ENCODE peak calls at places on chromosomes 2 and 18, in four cellular contexts. S is PC-3, O is colonic mucosa, H is left ventricle myocardium inferior. C is an unnamed sample.
A peak's percentile ranks its signal among the peaks of the same experiment; 100 is the strongest.

GRCh38 chr2:134399096-134399495 is 145.2 kb downstream of the MGAT5 start:
- DNase-seq in H (no peak), S (no peak), O (no peak), C (no peak)

GRCh38 chr18:58657081-58657480 is 14.2 kb upstream of the MALT1 start:
- DNase-seq in H (no peak), O (no peak), S (no peak), C (no peak)

GRCh38 chr2:74764429-74765272 is 69.3 kb upstream of the HK2 start:
- DNase-seq in O (no peak), H (no peak), S (no peak), C (no peak)

GRCh38 chr18:59909289-59910036 is 9.7 kb downstream of the PMAIP1 start:
- DNase-seq in S (no peak), O (no peak), H (no peak), C (peak; percentile 47)

GRCh38 chr2:130837175-130837810 is 579 bp downstream of the ARHGEF4 start:
- DNase-seq in O (no peak), S (no peak), H (no peak), C (no peak)

GRCh38 chr2:69616755-69617154 is 26.8 kb downstream of the AAK1 start:
- DNase-seq in S (peak; percentile 63), H (no peak), O (no peak), C (peak; percentile 50)

GRCh38 chr18:2994603-2995432 is 18.1 kb downstream of the LPIN2 start:
- DNase-seq in H (no peak), S (no peak), O (no peak), C (no peak)

GRCh38 chr18:47881752-47882455 is 48.6 kb downstream of the SMAD2 start:
- DNase-seq in O (no peak), H (no peak), S (peak; percentile 67), C (peak; percentile 60)

GRCh38 chr2:204199357-204199756 is 262.8 kb downstream of the ICOS start:
- DNase-seq in O (no peak), H (no peak), S (no peak), C (peak; percentile 54)

GRCh38 chr2:237459226-237459625 is 27.8 kb upstream of the MLPH start:
- DNase-seq in S (no peak), O (no peak), H (no peak), C (no peak)

GRCh38 chr2:219286436-219287115 is 7.4 kb downstream of the DNAJB2 start:
- DNase-seq in H (no peak), S (no peak), O (no peak), C (peak; percentile 82)

GRCh38 chr2:238857929-238858328 is 10.0 kb downstream of the TWIST2 start:
- DNase-seq in S (no peak), H (no peak), O (no peak), C (no peak)

GRCh38 chr2:240933966-240934700 is 28.0 kb downstream of the CROCC2 start:
- DNase-seq in S (no peak), O (peak; percentile 17), H (peak; percentile 10), C (no peak)

GRCh38 chr18:55442561-55442960 is 145.4 kb downstream of the TCF4 start:
- DNase-seq in S (no peak), H (no peak), O (no peak), C (no peak)

GRCh38 chr2:1717129-1717528 is 27.2 kb downstream of the PXDN start:
- DNase-seq in S (peak; percentile 97), O (no peak), H (no peak), C (peak; percentile 93)

GRCh38 chr2:122516775-122517174 is 761.3 kb downstream of the TSN start:
- DNase-seq in H (no peak), O (no peak), S (no peak), C (peak; percentile 28)

GRCh38 chr2:29260151-29260772 is 145.0 kb downstream of the CLIP4 start:
- DNase-seq in S (peak; percentile 71), O (no peak), H (no peak), C (peak; percentile 45)
- H3K4me3 ChIP-seq in S (peak overlapping the region; percentile 2), O (no peak overlapping the region), H (no peak overlapping the region), C (no peak overlapping the region)

GRCh38 chr2:33060405-33060804 is 113.7 kb downstream of the LTBP1 start:
- DNase-seq in S (no peak), O (no peak), H (no peak), C (no peak)
- H3K4me3 ChIP-seq in S (no peak overlapping the region), O (no peak overlapping the region), H (peak overlapping the region; percentile 49), C (no peak overlapping the region)

DNA sequence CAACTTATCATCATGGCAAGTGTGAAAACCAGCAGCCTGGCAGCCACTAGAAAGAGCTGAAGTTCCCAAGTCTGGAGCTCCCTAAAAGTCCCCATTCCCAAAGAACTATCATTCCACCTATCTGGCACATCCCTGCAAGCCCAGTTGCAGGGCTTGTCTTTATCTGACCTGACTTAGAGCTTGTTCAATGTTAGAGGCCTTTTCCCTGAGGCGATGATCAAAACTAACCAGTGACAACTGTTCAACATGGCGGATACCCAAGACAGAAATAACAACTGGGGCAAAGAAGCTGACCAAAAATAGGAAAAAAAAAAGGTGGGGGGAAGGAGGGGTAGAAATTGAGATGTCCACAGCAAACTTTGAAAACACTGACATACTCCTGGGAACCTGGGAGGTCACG is 24.5 kb upstream of the RNU4ATAC start:
- DNase-seq in S (no peak), H (no peak), O (no peak), C (no peak)
- H3K4me3 ChIP-seq in S (no peak overlapping the region), H (no peak overlapping the region), O (no peak overlapping the region), C (no peak overlapping the region)

GRCh38 chr2:98541489-98541888 is 66.8 kb downstream of the COA5 start:
- DNase-seq in O (no peak), S (no peak), H (no peak), C (no peak)
- H3K4me3 ChIP-seq in O (no peak overlapping the region), S (no peak overlapping the region), H (no peak overlapping the region), C (no peak overlapping the region)

DNA sequence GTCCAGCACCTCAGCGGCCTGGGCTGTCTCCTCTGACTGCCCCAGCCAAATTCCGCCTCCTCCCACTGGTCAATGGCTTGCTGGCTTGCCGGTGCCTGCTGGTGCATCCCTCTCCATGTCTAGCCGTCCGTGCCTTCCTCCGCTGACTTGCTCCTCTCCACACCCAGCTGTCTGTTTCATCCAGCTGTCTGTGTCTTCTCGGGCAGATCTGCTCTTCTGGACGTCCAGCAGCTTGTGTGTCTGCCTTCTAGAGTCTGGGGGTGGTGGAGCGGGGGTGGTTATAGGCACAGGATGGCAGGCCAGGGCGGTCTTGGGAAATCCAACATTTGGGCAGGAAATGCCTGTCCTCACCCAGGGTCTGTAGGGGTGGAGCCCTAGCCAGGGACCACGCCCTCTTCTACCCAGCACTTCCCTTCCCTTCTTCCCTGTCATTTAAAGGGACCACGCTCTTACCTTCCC is 369.2 kb downstream of the GALNT13 start:
- DNase-seq in S (no peak), H (no peak), O (no peak), C (no peak)
- H3K4me3 ChIP-seq in S (no peak overlapping the region), H (no peak overlapping the region), O (no peak overlapping the region), C (no peak overlapping the region)

GRCh38 chr2:66730429-66730828 is 295.5 kb downstream of the MEIS1 start:
- DNase-seq in H (no peak), S (no peak), O (no peak), C (no peak)
- H3K4me3 ChIP-seq in H (no peak overlapping the region), S (no peak overlapping the region), O (no peak overlapping the region), C (no peak overlapping the region)

DNA sequence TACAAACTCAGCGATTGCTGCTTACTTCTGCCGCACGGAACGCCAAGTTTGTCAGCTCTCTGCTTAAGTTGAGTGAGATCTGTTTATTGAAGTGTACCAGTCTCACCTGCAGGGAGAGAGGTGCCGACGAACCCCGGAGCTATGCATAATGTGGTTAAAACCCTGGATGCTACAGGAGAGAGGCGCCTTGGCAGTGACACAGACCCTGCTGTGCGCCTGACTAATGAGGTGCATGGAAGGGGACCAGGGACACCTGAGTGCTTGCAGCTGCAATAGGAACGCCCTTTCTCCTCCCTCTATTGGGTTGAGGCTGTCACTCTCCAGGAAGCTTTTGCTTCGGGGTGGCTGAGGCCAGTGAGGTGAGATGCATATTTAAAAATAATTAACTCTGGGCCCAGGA is 1.0 kb downstream of the SLC9A2 start:
- DNase-seq in O (peak; percentile 89), S (peak; percentile 55), H (no peak), C (no peak)
- H3K4me3 ChIP-seq in O (peak overlapping the region; percentile 63), S (peak overlapping the region; percentile 75), H (peak overlapping the region; percentile 66), C (no peak overlapping the region)

GRCh38 chr2:80302001-80302464 is 2.5 kb downstream of the LRRTM1 start:
- DNase-seq in H (no peak), S (no peak), O (no peak), C (no peak)

GRCh38 chr2:80302465-80303005 is 2.0 kb downstream of the LRRTM1 start:
- DNase-seq in O (no peak), H (no peak), S (no peak), C (no peak)

GRCh38 chr2:80303825-80304521 is 579 bp downstream of the LRRTM1 start:
- DNase-seq in O (no peak), S (no peak), H (no peak), C (no peak)

GRCh38 chr2:80304522-80304878 is at the start of gene LRRTM1:
- DNase-seq in O (no peak), S (no peak), H (no peak), C (peak; percentile 18)

GRCh38 chr2:80303006-80303741 is 1.4 kb downstream of the LRRTM1 start:
- DNase-seq in O (peak; percentile 19), S (no peak), H (no peak), C (peak; percentile 1)
- H3K4me3 ChIP-seq in O (peak overlapping the region; percentile 7), S (no peak overlapping the region), H (peak overlapping the region; percentile 64), C (no peak overlapping the region)

GRCh38 chr18:6561893-6562292 is 147.2 kb upstream of the L3MBTL4 start:
- DNase-seq in O (no peak), H (no peak), S (no peak), C (no peak)

GRCh38 chr18:6565336-6566081 is 150.8 kb upstream of the L3MBTL4 start:
- DNase-seq in S (no peak), H (no peak), O (no peak), C (no peak)

GRCh38 chr18:6569813-6570212 is 155.1 kb upstream of the L3MBTL4 start:
- DNase-seq in H (no peak), O (no peak), S (peak; percentile 23), C (no peak)

GRCh38 chr18:6570581-6571238 is 156.0 kb upstream of the L3MBTL4 start:
- DNase-seq in S (no peak), H (no peak), O (no peak), C (no peak)

DNA sequence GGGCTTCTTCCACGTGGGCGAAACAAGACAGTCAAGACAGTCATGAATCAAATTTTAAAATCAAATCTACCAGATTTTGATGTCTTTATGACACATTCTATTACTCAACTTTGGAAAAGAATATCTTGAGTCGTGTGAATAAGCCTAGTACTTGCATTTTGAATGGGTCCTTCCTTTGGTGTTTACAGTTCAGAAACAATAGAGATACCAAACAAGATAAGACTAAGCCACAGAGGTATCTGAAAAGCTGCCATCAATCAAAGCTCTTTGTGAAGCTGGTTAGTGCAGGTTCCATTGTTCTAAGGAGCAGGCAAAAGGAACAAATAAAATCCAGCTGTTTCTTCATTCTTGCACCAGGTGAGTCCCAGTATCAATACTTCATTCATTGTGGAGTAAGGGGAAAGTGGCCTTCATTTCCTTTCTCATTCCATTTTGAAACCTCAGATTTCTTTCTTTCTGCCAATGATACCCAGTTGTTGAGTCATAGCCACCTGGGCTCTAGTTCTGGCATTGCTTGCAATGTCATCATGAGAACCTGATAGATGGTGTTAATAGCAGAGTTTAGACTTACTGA is 151.7 kb upstream of the L3MBTL4 start:
- DNase-seq in S (peak; percentile 74), H (no peak), O (no peak), C (no peak)
- H3K4me3 ChIP-seq in S (no peak overlapping the region), H (no peak overlapping the region), O (no peak overlapping the region), C (no peak overlapping the region)

C was measured in epithelial cell of esophagus.